ENCODE peak calls at places on chromosomes 12 and 14, in seven cellular contexts. C, P, J, U, B, F and O are unnamed samples.

GRCh38 chr12:19036673-19037357 is 92.7 kb upstream of the PLEKHA5 start:
- DNase-seq in P (no peak), C (no peak), U (no peak), B (no peak), F (peak; percentile 7), J (no peak), O (no peak)

GRCh38 chr12:113403435-113404415 is at the start of gene SDS:
- DNase-seq in J (peak; percentile 20), F (no peak), U (peak; percentile 19), B (no peak), C (no peak), P (no peak), O (no peak)

GRCh38 chr12:94803939-94804338 is 153.6 kb upstream of the TMCC3 start:
- DNase-seq in U (no peak), P (no peak), F (no peak), B (no peak), J (no peak), C (no peak), O (no peak)

GRCh38 chr14:47539065-47539464 is 136.3 kb downstream of the MDGA2 start:
- DNase-seq in F (peak; percentile 17), J (no peak), B (no peak), U (no peak), C (no peak), P (no peak), O (no peak)

GRCh38 chr12:27762757-27763156 is 17.3 kb upstream of the KLHL42 start:
- DNase-seq in B (no peak), U (no peak), P (no peak), C (no peak), J (no peak), F (no peak), O (no peak)

GRCh38 chr12:4346931-4347330 is 25.9 kb downstream of the TIGAR start:
- DNase-seq in U (no peak), P (no peak), F (no peak), J (no peak), C (no peak), B (no peak), O (no peak)

GRCh38 chr12:13661005-13661887 is 320.2 kb downstream of the GRIN2B start:
- DNase-seq in B (no peak), C (no peak), J (peak; percentile 51), F (peak; percentile 16), P (peak; percentile 45), U (peak; percentile 50), O (peak; percentile 1)

GRCh38 chr14:62706217-62706616 is 339.0 kb downstream of the KCNH5 start:
- DNase-seq in F (no peak), C (no peak), B (no peak), U (no peak), P (no peak), J (no peak), O (no peak)

GRCh38 chr12:106296179-106296877 is 6.2 kb upstream of the TCP11L2 start:
- DNase-seq in J (no peak), C (no peak), U (peak; percentile 87), P (no peak), F (peak; percentile 55), B (no peak), O (no peak)

GRCh38 chr12:19539836-19540235 is 100.5 kb downstream of the AEBP2 start:
- DNase-seq in P (no peak), U (no peak), J (no peak), B (no peak), F (no peak), C (no peak), O (no peak)

GRCh38 chr12:60693019-60693626 is 1097.3 kb downstream of the SLC16A7 start:
- DNase-seq in P (no peak), J (no peak), U (no peak), C (no peak), B (no peak), F (no peak), O (no peak)

GRCh38 chr12:92194566-92194965 is 48.9 kb upstream of the BTG1 start:
- DNase-seq in F (no peak), C (no peak), P (no peak), J (no peak), U (no peak), B (no peak), O (no peak)

GRCh38 chr14:35277179-35277578 is 15.0 kb upstream of the PSMA6 start:
- DNase-seq in F (no peak), U (no peak), B (no peak), P (peak; percentile 48), J (no peak), C (no peak), O (no peak)

GRCh38 chr12:91098942-91099341 is 12.4 kb downstream of the LUM start:
- DNase-seq in P (no peak), C (no peak), U (peak; percentile 86), B (no peak), J (no peak), F (peak; percentile 26), O (no peak)

GRCh38 chr12:106522708-106523107 is 60.1 kb upstream of the RFX4 start:
- DNase-seq in C (no peak), J (no peak), F (no peak), U (no peak), B (no peak), P (no peak), O (no peak)

GRCh38 chr12:9867531-9867930 is 1.6 kb downstream of the CLEC2B start:
- DNase-seq in P (no peak), F (no peak), U (no peak), J (no peak), B (no peak), C (no peak), O (no peak)

GRCh38 chr12:31362115-31362758 is 36.3 kb upstream of the SINHCAF start:
- DNase-seq in C (no peak), U (no peak), J (no peak), F (no peak), P (peak; percentile 83), B (no peak), O (no peak)

GRCh38 chr14:90758959-90759358 is 57.3 kb downstream of the TTC7B start:
- DNase-seq in C (peak; percentile 84), P (no peak), U (peak; percentile 24), J (no peak), F (peak; percentile 32), B (no peak), O (no peak)

GRCh38 chr12:12474471-12474928 is 88.2 kb downstream of the DUSP16 start:
- DNase-seq in U (no peak), B (no peak), P (no peak), C (no peak), J (no peak), F (no peak), O (no peak)